ENCODE peak calls at places on chromosomes 6 and 20, in seven cellular contexts. U is PC-3; K is astrocyte of the hippocampus; E is stimulated activated CD4-positive, alpha-beta T cell treated with anti-CD3 and anti-CD28 coated beads, Interleukin-12 subunit alpha, Interleukin-12 subunit beta, amount 100 ng/mL, for 4 hours; Q is effector memory CD8-positive, alpha-beta T cell; W is non-pigmented ciliary epithelial cell; I is NCI-H2081. O is an unnamed sample.

GRCh38 chr6:166515072-166515810 is 71.2 kb downstream of the RAMACL start:
- DNase-seq in K (peak), U (peak), I (no peak), W (peak), E (peak), Q (no peak), O (no peak)

GRCh38 chr20:31560094-31560899 is 44.8 kb upstream of the ID1 start:
- DNase-seq in E (peak), Q (peak), W (peak), I (peak), U (peak), K (peak), O (peak)

GRCh38 chr6:160337991-160338390 is 10.2 kb upstream of the SLC22A3 start:
- DNase-seq in I (no peak), U (no peak), K (no peak), W (no peak), Q (no peak), E (no peak), O (no peak)

GRCh38 chr20:16434087-16434664 is 139.1 kb downstream of the KIF16B start:
- DNase-seq in K (peak), I (no peak), E (peak), W (no peak), Q (peak), U (peak), O (peak)

GRCh38 chr6:97437087-97437486 is 154.1 kb upstream of the MMS22L start:
- DNase-seq in K (no peak), W (peak), I (peak), Q (no peak), U (peak), E (no peak), O (peak)

GRCh38 chr6:41974281-41974825 is 32.7 kb upstream of the CCND3 start:
- DNase-seq in E (no peak), K (no peak), W (no peak), U (no peak), I (no peak), Q (no peak), O (no peak)

GRCh38 chr6:26223213-26223612 is 136.0 kb downstream of the HFE start:
- DNase-seq in K (peak), I (peak), W (no peak), E (no peak), U (peak), Q (no peak), O (no peak)

GRCh38 chr20:60063739-60064138 is 105.5 kb downstream of the CDH26 start:
- DNase-seq in E (no peak), W (no peak), K (no peak), U (no peak), Q (no peak), I (no peak), O (no peak)

GRCh38 chr20:41615110-41615509 is 3.1 kb downstream of the CHD6 start:
- DNase-seq in K (peak), Q (no peak), E (no peak), U (no peak), W (no peak), I (no peak), O (no peak)

GRCh38 chr6:144156991-144157390 is 6.7 kb downstream of the STX11 start:
- DNase-seq in U (no peak), E (no peak), I (no peak), W (no peak), Q (no peak), K (no peak), O (no peak)

GRCh38 chr20:49594143-49594928 is 26.4 kb upstream of the PTGIS start:
- DNase-seq in E (peak), Q (no peak), I (no peak), W (no peak), K (peak), U (peak), O (no peak)

GRCh38 chr6:9948600-9949138 is 466.2 kb downstream of the TFAP2A start:
- DNase-seq in E (no peak), U (no peak), W (no peak), Q (no peak), I (no peak), K (no peak), O (no peak)

GRCh38 chr20:1377341-1377871 is 15.4 kb downstream of the FKBP1A start:
- DNase-seq in W (no peak), Q (no peak), U (peak), K (no peak), E (no peak), I (no peak), O (no peak)

GRCh38 chr6:17656092-17656491 is 50.6 kb downstream of the NUP153 start:
- DNase-seq in U (no peak), K (peak), Q (no peak), I (no peak), E (no peak), W (no peak), O (no peak)

GRCh38 chr20:20518263-20518662 is 150.4 kb downstream of the INSM1 start:
- DNase-seq in E (no peak), K (no peak), W (no peak), Q (no peak), U (no peak), I (no peak), O (no peak)

O was measured in HuH-7.